ENCODE peak calls at places on chromosomes 16 and 17, in four cellular contexts. J is uterus, C is neural progenitor cell, M is lower leg skin. K is an unnamed sample.

GRCh38 chr17:77875051-77875780 is 83.3 kb upstream of the TNRC6C start:
- DNase-seq in J (no peak), C (no peak), M (no peak), K (no peak)

GRCh38 chr16:75318737-75319136 is 67.3 kb upstream of the BCAR1 start:
- DNase-seq in J (no peak), C (no peak), M (no peak), K (no peak)

GRCh38 chr17:6069611-6070279 is 434 bp upstream of the WSCD1 start:
- DNase-seq in J (no peak), C (no peak), M (no peak), K (no peak)

GRCh38 chr16:1773703-1774455 is 945 bp upstream of the MRPS34 start:
- DNase-seq in J (no peak), C (no peak), M (no peak), K (no peak)

GRCh38 chr16:3401719-3402397 is 843 bp downstream of the ZNF174 start:
- DNase-seq in J (no peak), C (peak), M (no peak), K (peak)

GRCh38 chr16:2216330-2216729 is 1.7 kb upstream of the PGP start:
- DNase-seq in J (no peak), C (no peak), M (no peak), K (no peak)

GRCh38 chr16:88533945-88534641 is 36.1 kb upstream of the ZC3H18 start:
- DNase-seq in J (peak), C (peak), M (no peak), K (peak)

GRCh38 chr16:56344518-56345405 is 80.6 kb downstream of the AMFR start:
- DNase-seq in J (no peak), C (no peak), M (no peak), K (no peak)

GRCh38 chr17:6526362-6527152 is 29.8 kb downstream of the PITPNM3 start:
- DNase-seq in J (no peak), C (peak), M (no peak), K (peak)

GRCh38 chr16:57115504-57116182 is 23.3 kb downstream of the CPNE2 start:
- DNase-seq in J (no peak), C (peak), M (no peak), K (no peak)

GRCh38 chr17:82212331-82213250 is at the start of gene CCDC57:
- DNase-seq in J (peak), C (peak), M (no peak), K (peak)

GRCh38 chr17:16986391-16986790 is 14.5 kb upstream of the TNFRSF13B start:
- DNase-seq in J (no peak), C (no peak), M (no peak), K (peak)

GRCh38 chr16:23248261-23249194 is 53.6 kb upstream of the SCNN1B start:
- DNase-seq in J (no peak), C (no peak), M (no peak), K (no peak)

GRCh38 chr16:85054948-85055502 is 27.4 kb downstream of the KIAA0513 start:
- DNase-seq in J (no peak), C (no peak), M (no peak), K (no peak)

GRCh38 chr16:14562691-14563491 is 67.2 kb downstream of the PARN start:
- DNase-seq in J (no peak), C (peak), M (peak), K (peak)

GRCh38 chr17:28497931-28498330 is 8.2 kb upstream of the FOXN1 start:
- DNase-seq in J (no peak), C (no peak), M (no peak), K (peak)

GRCh38 chr17:15213381-15214087 is 51.6 kb downstream of the PMP22 start:
- DNase-seq in J (no peak), C (peak), M (no peak), K (peak)

GRCh38 chr17:32723310-32723955 is 153.5 kb downstream of the MYO1D start:
- DNase-seq in J (no peak), C (no peak), M (no peak), K (peak)

GRCh38 chr17:82041139-82041814 is 3.8 kb upstream of the DCXR start:
- DNase-seq in J (no peak), C (no peak), M (no peak), K (no peak)

GRCh38 chr16:71537643-71538042 is 11.4 kb downstream of the CHST4 start:
- DNase-seq in J (no peak), C (peak), M (no peak), K (peak)

K was measured in mesendoderm.